ENCODE peak calls at places on chromosomes 5 and 9, in four cellular contexts. B, C, U and Z are unnamed samples.

GRCh38 chr5:59146729-59147128 is 563.9 kb downstream of the RAB3C start:
- DNase-seq in C (no peak), B (no peak), U (no peak), Z (no peak)

GRCh38 chr5:41527201-41527779 is 16.9 kb upstream of the PLCXD3 start:
- DNase-seq in B (peak), U (no peak), C (peak), Z (no peak)

GRCh38 chr5:134708301-134708700 is 30.0 kb upstream of the CAMLG start:
- DNase-seq in C (no peak), B (no peak), U (no peak), Z (no peak)

GRCh38 chr9:72913382-72914009 is 39.4 kb downstream of the ALDH1A1 start:
- DNase-seq in C (no peak), B (no peak), U (no peak), Z (no peak)

GRCh38 chr9:19050637-19051591 is 1.7 kb downstream of the RRAGA start:
- DNase-seq in U (no peak), B (no peak), C (no peak), Z (no peak)

GRCh38 chr5:113161806-113162205 is 185.2 kb downstream of the DCP2 start:
- DNase-seq in C (no peak), U (no peak), B (no peak), Z (no peak)

GRCh38 chr5:88671408-88671807 is 211.6 kb downstream of the MEF2C start:
- DNase-seq in B (no peak), C (no peak), U (no peak), Z (no peak)

GRCh38 chr5:141484499-141485304 is at the start of gene PCDHGC4:
- DNase-seq in U (peak), C (no peak), B (no peak), Z (peak)

GRCh38 chr9:101018391-101018990 is 10.0 kb upstream of the PLPPR1 start:
- DNase-seq in U (peak), C (no peak), B (no peak), Z (no peak)

GRCh38 chr9:76571288-76572204 is 112.6 kb downstream of the GCNT1 start:
- DNase-seq in C (no peak), B (no peak), U (no peak), Z (peak)

GRCh38 chr5:109352024-109352423 is 57.8 kb downstream of the PJA2 start:
- DNase-seq in B (no peak), U (no peak), C (no peak), Z (no peak)

GRCh38 chr9:14923701-14924100 is 13.5 kb upstream of the FREM1 start:
- DNase-seq in C (no peak), B (no peak), U (no peak), Z (no peak)

GRCh38 chr9:12784461-12785250 is 9.8 kb downstream of the LURAP1L start:
- DNase-seq in C (peak), B (peak), U (no peak), Z (no peak)

GRCh38 chr9:129665008-129665771 is at the start of gene PRRX2:
- DNase-seq in C (peak), B (no peak), U (peak), Z (peak)

GRCh38 chr5:74166064-74166463 is 474.5 kb downstream of the ENC1 start:
- DNase-seq in C (no peak), B (no peak), U (no peak), Z (no peak)

GRCh38 chr5:90438100-90438499 is 28.5 kb upstream of the CETN3 start:
- DNase-seq in C (no peak), B (no peak), U (no peak), Z (no peak)

GRCh38 chr5:140151068-140151718 is 23.8 kb upstream of the CYSTM1 start:
- DNase-seq in B (no peak), U (no peak), C (no peak), Z (no peak)

GRCh38 chr9:134707031-134707680 is 65.6 kb downstream of the COL5A1 start:
- DNase-seq in U (peak), B (peak), C (peak), Z (no peak)

GRCh38 chr9:133119039-133119438 is 2.0 kb downstream of the RALGDS start:
- DNase-seq in C (no peak), B (no peak), U (no peak), Z (no peak)

GRCh38 chr5:181184845-181185216 is 20.2 kb downstream of the TRIM7 start:
- DNase-seq in B (no peak), U (no peak), C (no peak), Z (no peak)

GRCh38 chr9:4269872-4270271 is 30.0 kb downstream of the GLIS3 start:
- DNase-seq in B (no peak), C (no peak), U (no peak), Z (no peak)

GRCh38 chr9:127403507-127404192 is 6.7 kb downstream of the SLC2A8 start:
- DNase-seq in U (no peak), B (no peak), C (no peak), Z (no peak)

GRCh38 chr9:32931129-32931528 is 70.3 kb downstream of the APTX start:
- DNase-seq in B (no peak), U (no peak), C (no peak), Z (no peak)

GRCh38 chr5:151239237-151239861 is 13.6 kb upstream of the GM2A start:
- DNase-seq in U (peak), B (no peak), C (peak), Z (no peak)

GRCh38 chr5:141855265-141856029 is 22.8 kb downstream of the PCDH1 start:
- DNase-seq in B (no peak), U (peak), C (no peak), Z (no peak)

GRCh38 chr5:78360674-78361225 is 333 bp downstream of the SCAMP1 start:
- DNase-seq in C (no peak), B (no peak), U (peak), Z (peak)

GRCh38 chr5:111747336-111747735 is 9.7 kb downstream of the NREP start:
- DNase-seq in U (no peak), C (peak), B (no peak), Z (no peak)

GRCh38 chr9:137647096-137647709 is 28.4 kb downstream of the EHMT1 start:
- DNase-seq in U (peak), B (no peak), C (no peak), Z (no peak)

GRCh38 chr5:135615171-135615570 is 36.4 kb upstream of the CXCL14 start:
- DNase-seq in C (no peak), U (no peak), B (no peak), Z (no peak)

GRCh38 chr9:127473932-127474331 is 22.6 kb downstream of the LRSAM1 start:
- DNase-seq in U (no peak), C (no peak), B (no peak), Z (no peak)

GRCh38 chr5:168874713-168875380 is 295.7 kb upstream of the PANK3 start:
- DNase-seq in B (no peak), U (no peak), C (no peak), Z (no peak)

GRCh38 chr5:142192799-142193428 is 84.3 kb downstream of the NDFIP1 start:
- DNase-seq in B (no peak), U (no peak), C (no peak), Z (no peak)

GRCh38 chr5:146872191-146872590 is 6.4 kb downstream of the PPP2R2B start:
- DNase-seq in C (no peak), B (no peak), U (no peak), Z (no peak)

GRCh38 chr9:114376586-114376985 is 11.2 kb downstream of the AKNA start:
- DNase-seq in C (no peak), B (no peak), U (no peak), Z (no peak)

GRCh38 chr5:159567461-159567860 is 237.2 kb upstream of the IL12B start:
- DNase-seq in C (no peak), B (no peak), U (no peak), Z (no peak)

GRCh38 chr5:68140763-68141162 is 74.8 kb upstream of the PIK3R1 start:
- DNase-seq in B (no peak), U (no peak), C (no peak), Z (no peak)
- TF ChIP-seq CTCF in B (no peak), U (no peak), C (no peak), Z (no peak)

DNA sequence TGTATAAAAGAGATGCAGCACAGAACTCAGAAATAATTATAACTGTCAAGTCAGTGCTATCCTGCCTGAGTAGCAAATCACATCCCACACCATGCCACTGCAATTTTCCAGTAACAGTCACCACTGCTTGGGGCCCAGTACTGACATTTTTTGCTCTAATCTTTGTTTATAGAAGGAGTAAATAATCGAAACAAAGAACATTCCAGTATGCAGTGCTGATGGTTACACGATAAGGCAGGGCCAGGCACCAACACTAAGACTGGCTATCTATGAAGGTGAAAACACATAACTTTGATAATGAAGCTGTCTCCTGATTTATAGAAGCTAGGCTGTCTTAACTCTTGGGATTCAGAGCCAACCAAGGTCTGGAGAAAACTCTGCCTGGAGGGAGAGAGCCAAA is 365.3 kb downstream of the BNC2 start:
- DNase-seq in U (no peak), C (peak), B (peak), Z (no peak)
- TF ChIP-seq CTCF in U (no peak), C (no peak), B (no peak), Z (no peak)

GRCh38 chr9:131837316-131837715 is 97.4 kb upstream of the RAPGEF1 start:
- DNase-seq in C (no peak), B (no peak), U (peak), Z (no peak)
- TF ChIP-seq CTCF in C (no peak), B (peak), U (no peak), Z (no peak)

GRCh38 chr5:15791859-15792258 is 291.9 kb downstream of the FBXL7 start:
- DNase-seq in C (peak), U (no peak), B (peak), Z (no peak)

GRCh38 chr5:15789661-15790060 is 289.7 kb downstream of the FBXL7 start:
- DNase-seq in U (no peak), B (no peak), C (peak), Z (no peak)

GRCh38 chr5:15790446-15791005 is 290.5 kb downstream of the FBXL7 start:
- DNase-seq in C (peak), U (no peak), B (no peak), Z (no peak)

GRCh38 chr5:15794117-15794985 is 294.4 kb downstream of the FBXL7 start:
- DNase-seq in C (peak), B (no peak), U (no peak), Z (no peak)

GRCh38 chr5:15791274-15791673 is 291.3 kb downstream of the FBXL7 start:
- DNase-seq in U (no peak), B (no peak), C (no peak), Z (no peak)
- TF ChIP-seq CTCF in U (no peak), B (peak), C (no peak), Z (no peak)

GRCh38 chr9:74478606-74479005 is 18.5 kb upstream of the RORB start:
- DNase-seq in C (no peak), U (peak), B (no peak), Z (no peak)
- TF ChIP-seq CTCF in C (no peak), U (no peak), B (no peak), Z (no peak)

GRCh38 chr9:112379177-112380101 is 469 bp upstream of the HSDL2 start:
- DNase-seq in B (peak), U (peak), C (peak), Z (peak)
- TF ChIP-seq CTCF in B (no peak), U (no peak), C (peak), Z (no peak)